ENCODE peak calls at places on chromosomes 11 and 22, in seven cellular contexts. P, O, N, Y, C, A and W are unnamed samples.

GRCh38 chr11:74325649-74326645 is 14.5 kb upstream of the P4HA3 start:
- DNase-seq in P (peak; percentile 69), O (peak; percentile 95), N (peak; percentile 88), Y (no peak), C (peak; percentile 94), A (peak; percentile 93), W (peak; percentile 80)

GRCh38 chr22:45692549-45692948 is 20.9 kb downstream of the ATXN10 start:
- DNase-seq in P (no peak), O (no peak), N (no peak), Y (no peak), C (peak; percentile 50), A (no peak), W (no peak)

GRCh38 chr22:48745842-48746788 is 1081.6 kb downstream of the BRD1 start:
- DNase-seq in P (no peak), O (no peak), N (no peak), Y (no peak), C (no peak), A (no peak), W (no peak)

GRCh38 chr11:71414645-71415044 is 33.5 kb downstream of the DHCR7 start:
- DNase-seq in P (no peak), O (no peak), N (no peak), Y (no peak), C (no peak), A (no peak), W (no peak)

GRCh38 chr11:64872790-64873488 is 5.5 kb downstream of the EHD1 start:
- DNase-seq in P (no peak), O (no peak), N (no peak), Y (no peak), C (no peak), A (no peak), W (no peak)

GRCh38 chr11:57763568-57763967 is 2.0 kb downstream of the CTNND1 start:
- DNase-seq in P (no peak), O (no peak), N (no peak), Y (peak; percentile 76), C (peak; percentile 53), A (no peak), W (no peak)

GRCh38 chr11:2074266-2074825 is 64.8 kb downstream of the IGF2 start:
- DNase-seq in P (no peak), O (no peak), N (no peak), Y (no peak), C (no peak), A (no peak), W (no peak)

GRCh38 chr22:48475661-48476345 is 1351.9 kb downstream of the BRD1 start:
- DNase-seq in P (no peak), O (no peak), N (peak; percentile 37), Y (no peak), C (no peak), A (no peak), W (no peak)

GRCh38 chr22:41178425-41178975 is 26.6 kb upstream of the L3MBTL2 start:
- DNase-seq in P (peak; percentile 32), O (peak; percentile 71), N (no peak), Y (no peak), C (no peak), A (no peak), W (peak; percentile 88)

GRCh38 chr11:119780264-119780953 is 51.4 kb upstream of the NECTIN1 start:
- DNase-seq in P (peak; percentile 46), O (no peak), N (no peak), Y (no peak), C (no peak), A (no peak), W (no peak)

GRCh38 chr22:20776624-20777405 is 2.9 kb downstream of the SERPIND1 start:
- DNase-seq in P (no peak), O (no peak), N (no peak), Y (no peak), C (no peak), A (no peak), W (no peak)

GRCh38 chr11:28228196-28228595 is 120.0 kb downstream of the METTL15 start:
- DNase-seq in P (no peak), O (no peak), N (no peak), Y (no peak), C (peak; percentile 68), A (no peak), W (no peak)

GRCh38 chr11:46119053-46119351 is 2.3 kb downstream of the PHF21A start:
- DNase-seq in P (no peak), O (no peak), N (no peak), Y (no peak), C (no peak), A (no peak), W (no peak)

GRCh38 chr11:46120711-46121327 is 435 bp downstream of the PHF21A start:
- DNase-seq in P (peak; percentile 67), O (peak; percentile 80), N (no peak), Y (peak; percentile 43), C (peak; percentile 78), A (peak; percentile 54), W (peak; percentile 68)

GRCh38 chr11:46120361-46120710 is 918 bp downstream of the PHF21A start:
- DNase-seq in P (peak; percentile 45), O (peak; percentile 65), N (peak; percentile 71), Y (peak; percentile 8), C (no peak), A (no peak), W (peak; percentile 41)

GRCh38 chr11:46117842-46118241 is 3.4 kb downstream of the PHF21A start:
- DNase-seq in P (no peak), O (no peak), N (no peak), Y (no peak), C (no peak), A (no peak), W (no peak)

DNA sequence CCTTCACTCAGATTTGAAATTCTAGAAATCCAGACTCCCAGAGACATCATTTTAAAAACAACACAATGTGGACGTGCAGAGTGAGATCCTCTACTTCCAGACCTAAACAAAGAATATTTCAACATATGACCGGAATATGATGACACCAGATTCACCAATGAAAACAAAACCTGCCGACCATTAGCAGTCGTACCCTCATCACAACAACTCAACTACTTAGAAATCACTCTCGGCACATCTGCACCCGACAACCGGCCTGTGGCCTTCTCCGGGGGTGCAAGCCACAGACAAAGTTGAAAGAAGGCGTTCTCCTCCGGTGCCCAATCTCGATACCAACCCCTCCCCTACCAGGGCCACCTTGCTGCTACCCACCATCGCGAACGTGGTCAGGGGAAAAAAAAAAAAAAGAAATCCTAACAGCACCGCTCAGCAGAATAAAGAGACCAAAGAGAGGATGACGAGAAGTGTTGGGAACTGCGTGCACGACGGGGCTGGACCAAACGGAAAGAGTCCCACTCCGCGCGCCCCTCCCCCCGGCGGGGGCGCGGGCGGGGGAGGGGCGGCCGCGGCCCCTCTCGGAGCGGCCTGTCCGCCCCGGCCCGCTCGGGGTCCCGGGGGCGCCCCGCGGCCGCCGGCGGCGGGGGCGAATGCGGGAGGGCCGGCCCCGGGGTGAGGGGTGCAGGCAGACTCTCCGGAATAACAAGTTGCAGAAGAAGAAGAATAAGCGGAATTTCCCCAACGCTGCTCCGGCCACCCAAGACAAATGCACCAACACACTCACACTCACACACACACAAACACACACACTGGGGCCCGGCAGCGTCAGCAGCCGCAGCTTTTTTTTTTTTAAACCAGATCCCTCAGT is 1.7 kb downstream of the PHF21A start:
- DNase-seq in P (peak; percentile 60), O (peak; percentile 73), N (no peak), Y (no peak), C (peak; percentile 74), A (peak; percentile 41), W (peak; percentile 64)
- TF ChIP-seq POLR2A in P (peak; percentile 19), O (no peak), N (no peak), Y (no peak), C (peak; percentile 25), A (no peak), W (no peak)

GRCh38 chr22:26508148-26508547 is 4.1 kb downstream of the TFIP11 start:
- DNase-seq in P (no peak), O (no peak), N (no peak), Y (no peak), C (no peak), A (no peak), W (no peak)

GRCh38 chr22:26499188-26499703 is 13.0 kb downstream of the TFIP11 start:
- DNase-seq in P (no peak), O (no peak), N (no peak), Y (no peak), C (no peak), A (no peak), W (no peak)

GRCh38 chr22:26503758-26504157 is 8.5 kb downstream of the TFIP11 start:
- DNase-seq in P (no peak), O (no peak), N (no peak), Y (no peak), C (no peak), A (no peak), W (no peak)

GRCh38 chr22:26501996-26502395 is 10.3 kb downstream of the TFIP11 start:
- DNase-seq in P (no peak), O (no peak), N (no peak), Y (no peak), C (no peak), A (no peak), W (no peak)

GRCh38 chr22:26502688-26503561 is 9.3 kb downstream of the TFIP11 start:
- DNase-seq in P (no peak), O (no peak), N (no peak), Y (no peak), C (peak; percentile 51), A (no peak), W (no peak)
- TF ChIP-seq CTCF in P (peak; percentile 7), O (no peak), N (no peak), Y (peak; percentile 56), C (peak; percentile 56), A (no peak), W (peak; percentile 60)

GRCh38 chr22:36341640-36342041 is 46.1 kb downstream of the MYH9 start:
- DNase-seq in P (no peak), O (no peak), N (no peak), Y (no peak), C (no peak), A (no peak), W (no peak)

GRCh38 chr22:36336246-36337182 is 51.3 kb downstream of the MYH9 start:
- DNase-seq in P (no peak), O (no peak), N (no peak), Y (no peak), C (no peak), A (peak; percentile 92), W (peak; percentile 45)

GRCh38 chr22:36340621-36341020 is 47.1 kb downstream of the MYH9 start:
- DNase-seq in P (no peak), O (no peak), N (no peak), Y (no peak), C (no peak), A (no peak), W (no peak)

GRCh38 chr22:36337365-36338130 is 50.2 kb downstream of the MYH9 start:
- DNase-seq in P (no peak), O (no peak), N (no peak), Y (no peak), C (no peak), A (no peak), W (no peak)

GRCh38 chr22:36339171-36340065 is 48.3 kb downstream of the MYH9 start:
- DNase-seq in P (no peak), O (no peak), N (no peak), Y (no peak), C (peak; percentile 78), A (no peak), W (no peak)
- H3K27ac ChIP-seq in P (peak overlapping the region; percentile 100), O (peak overlapping the region; percentile 96), N (peak overlapping the region; percentile 5), Y (peak overlapping the region; percentile 66), C (peak overlapping the region; percentile 62), A (no peak overlapping the region), W (peak overlapping the region; percentile 97)

DNA sequence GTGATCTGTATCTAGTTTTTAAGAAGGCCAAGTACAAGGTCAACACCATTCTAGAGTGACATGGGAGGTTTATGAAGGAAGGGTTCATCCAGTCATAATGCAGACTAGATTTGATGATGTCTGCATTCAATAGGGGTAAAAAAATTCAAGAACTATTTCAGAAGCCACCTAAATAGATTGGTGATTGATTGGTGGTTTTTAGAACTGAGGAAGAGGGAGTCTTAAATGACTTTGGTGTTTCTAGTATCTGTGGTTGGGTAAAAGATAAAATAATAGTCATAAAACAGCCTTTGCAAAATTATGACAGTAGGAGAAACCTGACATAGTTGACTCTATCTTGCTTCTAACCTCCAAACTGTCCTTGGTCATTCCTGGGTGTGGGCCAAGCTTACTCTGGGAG is 114.1 kb downstream of the OPCML start:
- DNase-seq in P (no peak), O (no peak), N (no peak), Y (no peak), C (no peak), A (no peak), W (no peak)
- TF ChIP-seq POLR2A in P (no peak), O (no peak), N (no peak), Y (no peak), C (no peak), A (no peak), W (no peak)